ENCODE peak calls at places on chromosomes 5 and 9, in eight cellular contexts. M, E, I, A, J, L, N and Z are unnamed samples.
A peak's percentile ranks its signal among the peaks of the same experiment; 100 is the strongest.

GRCh38 chr5:113789769-113790168 is 276.3 kb downstream of the YTHDC2 start:
- DNase-seq in M (no peak), E (no peak), I (no peak), A (no peak), J (no peak), L (no peak), N (no peak), Z (no peak)

GRCh38 chr5:8227114-8227513 is 358.2 kb downstream of the MTRR start:
- DNase-seq in M (no peak), E (no peak), I (no peak), A (no peak), J (no peak), L (no peak), N (no peak), Z (no peak)

GRCh38 chr5:108259306-108259705 is 122.6 kb downstream of the FBXL17 start:
- DNase-seq in M (no peak), E (no peak), I (no peak), A (no peak), J (peak; percentile 27), L (peak; percentile 53), N (peak; percentile 33), Z (peak; percentile 20)

GRCh38 chr9:106880863-106881262 is 17.9 kb downstream of the ZNF462 start:
- DNase-seq in M (no peak), E (no peak), I (no peak), A (no peak), J (no peak), L (peak; percentile 82), N (no peak), Z (no peak)

GRCh38 chr5:142952236-142952635 is 182.1 kb downstream of the ARHGAP26 start:
- DNase-seq in M (no peak), E (no peak), I (no peak), A (no peak), J (no peak), L (no peak), N (no peak), Z (no peak)

GRCh38 chr5:173010021-173010420 is 26.4 kb downstream of the ATP6V0E1 start:
- DNase-seq in M (no peak), E (no peak), I (no peak), A (no peak), J (no peak), L (peak; percentile 62), N (no peak), Z (no peak)

GRCh38 chr5:175712681-175713085 is 54.8 kb downstream of the HRH2 start:
- DNase-seq in M (no peak), E (no peak), I (no peak), A (peak; percentile 4), J (no peak), L (no peak), N (no peak), Z (no peak)

GRCh38 chr5:5658226-5658625 is 235.7 kb downstream of the ICE1 start:
- DNase-seq in M (no peak), E (no peak), I (no peak), A (no peak), J (peak; percentile 42), L (no peak), N (no peak), Z (peak; percentile 50)

GRCh38 chr5:135569755-135570452 is 8.9 kb downstream of the CXCL14 start:
- DNase-seq in M (peak; percentile 39), E (no peak), I (peak; percentile 53), A (no peak), J (peak; percentile 73), L (peak; percentile 36), N (peak; percentile 30), Z (peak; percentile 69)

GRCh38 chr9:126860757-126861466 is 473 bp downstream of the ZBTB34 start:
- DNase-seq in M (peak; percentile 41), E (peak; percentile 25), I (peak; percentile 67), A (peak; percentile 37), J (peak; percentile 51), L (no peak), N (no peak), Z (peak; percentile 83)

GRCh38 chr5:110923971-110924370 is 147.5 kb upstream of the TSLP start:
- DNase-seq in M (no peak), E (no peak), I (no peak), A (no peak), J (no peak), L (no peak), N (no peak), Z (no peak)

GRCh38 chr9:88777498-88778312 is 213.6 kb upstream of the S1PR3 start:
- DNase-seq in M (no peak), E (no peak), I (no peak), A (no peak), J (no peak), L (peak; percentile 60), N (no peak), Z (no peak)

GRCh38 chr9:1910269-1910811 is 104.8 kb upstream of the SMARCA2 start:
- DNase-seq in M (no peak), E (no peak), I (no peak), A (no peak), J (no peak), L (no peak), N (no peak), Z (no peak)

GRCh38 chr5:66744040-66744439 is 147.8 kb downstream of the MAST4 start:
- DNase-seq in M (no peak), E (no peak), I (no peak), A (no peak), J (peak; percentile 13), L (peak; percentile 41), N (no peak), Z (no peak)

GRCh38 chr5:167918492-167919267 is 372.8 kb upstream of the WWC1 start:
- DNase-seq in M (no peak), E (no peak), I (no peak), A (no peak), J (no peak), L (no peak), N (no peak), Z (no peak)

GRCh38 chr9:124284940-124285441 is 27.2 kb downstream of the NEK6 start:
- DNase-seq in M (peak; percentile 36), E (no peak), I (no peak), A (no peak), J (peak; percentile 48), L (peak; percentile 50), N (no peak), Z (peak; percentile 73)

GRCh38 chr5:43332401-43332800 is 19.2 kb upstream of the HMGCS1 start:
- DNase-seq in M (no peak), E (no peak), I (no peak), A (no peak), J (no peak), L (no peak), N (no peak), Z (peak; percentile 22)

GRCh38 chr9:35579130-35579529 is 25.9 kb upstream of the TESK1 start:
- DNase-seq in M (no peak), E (no peak), I (no peak), A (no peak), J (no peak), L (peak; percentile 19), N (no peak), Z (no peak)

GRCh38 chr9:98062161-98062560 is 5.6 kb downstream of the NANS start:
- DNase-seq in M (no peak), E (no peak), I (no peak), A (no peak), J (no peak), L (no peak), N (no peak), Z (no peak)

GRCh38 chr9:92973700-92974099 is 26.4 kb downstream of the FGD3 start:
- DNase-seq in M (no peak), E (no peak), I (no peak), A (no peak), J (no peak), L (no peak), N (no peak), Z (peak; percentile 4)

GRCh38 chr5:90967443-90967842 is 408.8 kb downstream of the ADGRV1 start:
- DNase-seq in M (no peak), E (no peak), I (no peak), A (no peak), J (no peak), L (no peak), N (no peak), Z (no peak)

GRCh38 chr5:9348296-9348996 is 197.4 kb downstream of the SEMA5A start:
- DNase-seq in M (no peak), E (no peak), I (no peak), A (no peak), J (peak; percentile 73), L (peak; percentile 50), N (no peak), Z (peak; percentile 76)

GRCh38 chr9:82882744-82883143 is 180.2 kb downstream of the RASEF start:
- DNase-seq in M (no peak), E (no peak), I (no peak), A (no peak), J (no peak), L (no peak), N (no peak), Z (no peak)

GRCh38 chr5:76763136-76763535 is 47.2 kb downstream of the F2R start:
- DNase-seq in M (no peak), E (no peak), I (no peak), A (no peak), J (no peak), L (no peak), N (no peak), Z (no peak)

GRCh38 chr5:129460951-129461815 is 1.1 kb downstream of the ADAMTS19 start:
- DNase-seq in M (peak; percentile 39), E (no peak), I (peak; percentile 75), A (peak; percentile 50), J (peak; percentile 27), L (no peak), N (peak; percentile 39), Z (peak; percentile 25)

GRCh38 chr5:86968311-86968753 is 299.4 kb upstream of the RASA1 start:
- DNase-seq in M (no peak), E (no peak), I (no peak), A (peak; percentile 22), J (peak; percentile 51), L (peak; percentile 65), N (peak; percentile 14), Z (peak; percentile 40)

GRCh38 chr5:169296456-169297220 is 4.3 kb downstream of the SLIT3 start:
- DNase-seq in M (no peak), E (no peak), I (no peak), A (no peak), J (peak; percentile 58), L (no peak), N (peak; percentile 58), Z (peak; percentile 85)

GRCh38 chr9:129485140-129485758 is 135.7 kb downstream of the C9orf50 start:
- DNase-seq in M (no peak), E (no peak), I (no peak), A (no peak), J (no peak), L (no peak), N (no peak), Z (no peak)

GRCh38 chr5:111454198-111454606 is 58.1 kb downstream of the STARD4 start:
- DNase-seq in M (no peak), E (no peak), I (no peak), A (no peak), J (no peak), L (peak; percentile 55), N (no peak), Z (no peak)

GRCh38 chr5:15929616-15930303 is 249.8 kb downstream of the MARCHF11 start:
- DNase-seq in M (no peak), E (no peak), I (no peak), A (no peak), J (no peak), L (peak; percentile 90), N (no peak), Z (no peak)

GRCh38 chr9:89864731-89865130 is 259.9 kb downstream of the GADD45G start:
- DNase-seq in M (no peak), E (no peak), I (no peak), A (no peak), J (no peak), L (no peak), N (no peak), Z (no peak)

GRCh38 chr9:5459289-5459829 is 9.0 kb downstream of the CD274 start:
- DNase-seq in M (no peak), E (no peak), I (no peak), A (no peak), J (no peak), L (no peak), N (no peak), Z (peak; percentile 33)